ENCODE peak calls at places on chromosome 11, in six cellular contexts. A is heart left ventricle, H is tibial nerve, J is IMR-90, O is PC-3, R is OCI-LY7. G is an unnamed sample.

GRCh38 chr11:32184057-32185055 is 93.5 kb downstream of the RCN1 start:
- DNase-seq in A (no peak), H (no peak), J (no peak), O (no peak), R (no peak), G (peak)

GRCh38 chr11:63369165-63369970 is at the start of gene SLC22A9:
- DNase-seq in A (no peak), H (no peak), J (no peak), O (no peak), R (no peak), G (no peak)

GRCh38 chr11:44577231-44577834 is 11.9 kb downstream of the CD82 start:
- DNase-seq in A (no peak), H (no peak), J (no peak), O (no peak), R (no peak), G (no peak)

GRCh38 chr11:16347928-16348685 is 8.2 kb downstream of the SOX6 start:
- DNase-seq in A (no peak), H (no peak), J (peak), O (no peak), R (no peak), G (no peak)

GRCh38 chr11:17142450-17142849 is 65.0 kb upstream of the RPS13 start:
- DNase-seq in A (no peak), H (no peak), J (no peak), O (no peak), R (no peak), G (no peak)

GRCh38 chr11:131066551-131066950 is 150.3 kb upstream of the SNX19 start:
- DNase-seq in A (no peak), H (no peak), J (no peak), O (no peak), R (no peak), G (no peak)

GRCh38 chr11:105132716-105133511 is 6.7 kb downstream of the CARD18 start:
- DNase-seq in A (no peak), H (no peak), J (peak), O (peak), R (no peak), G (no peak)

GRCh38 chr11:57321996-57322880 is 2.5 kb downstream of the TNKS1BP1 start:
- DNase-seq in A (peak), H (peak), J (peak), O (peak), R (no peak), G (no peak)

GRCh38 chr11:117759305-117759704 is 37.7 kb downstream of the DSCAML1 start:
- DNase-seq in A (no peak), H (no peak), J (no peak), O (no peak), R (no peak), G (no peak)

GRCh38 chr11:117037279-117037951 is 60.8 kb downstream of the SIK3 start:
- DNase-seq in A (no peak), H (no peak), J (no peak), O (no peak), R (peak), G (no peak)

GRCh38 chr11:11501546-11502274 is 120.1 kb downstream of the GALNT18 start:
- DNase-seq in A (no peak), H (no peak), J (no peak), O (no peak), R (no peak), G (peak)

GRCh38 chr11:94649925-94650623 is 82.9 kb downstream of the PIWIL4 start:
- DNase-seq in A (no peak), H (no peak), J (no peak), O (no peak), R (no peak), G (no peak)

GRCh38 chr11:66976048-66976467 is 954 bp downstream of the C11orf86 start:
- DNase-seq in A (no peak), H (no peak), J (no peak), O (peak), R (peak), G (no peak)

GRCh38 chr11:100860318-100860896 is 173.3 kb downstream of the ARHGAP42 start:
- DNase-seq in A (no peak), H (no peak), J (no peak), O (no peak), R (no peak), G (no peak)

GRCh38 chr11:65743928-65744698 is 23.5 kb upstream of the RNASEH2C start:
- DNase-seq in A (no peak), H (no peak), J (no peak), O (peak), R (peak), G (peak)

GRCh38 chr11:64768300-64768694 is 8.5 kb upstream of the PYGM start:
- DNase-seq in A (no peak), H (no peak), J (no peak), O (no peak), R (no peak), G (no peak)

GRCh38 chr11:44309483-44310197 is at the start of gene ALX4:
- DNase-seq in A (peak), H (no peak), J (no peak), O (peak), R (no peak), G (peak)

GRCh38 chr11:35289821-35290220 is 129.5 kb downstream of the SLC1A2 start:
- DNase-seq in A (no peak), H (no peak), J (peak), O (peak), R (no peak), G (peak)

GRCh38 chr11:130213143-130213978 is 53.8 kb downstream of the ST14 start:
- DNase-seq in A (peak), H (peak), J (peak), O (peak), R (peak), G (peak)

GRCh38 chr11:47775240-47775869 is 8.2 kb upstream of the FNBP4 start:
- DNase-seq in A (no peak), H (no peak), J (no peak), O (no peak), R (no peak), G (peak)

GRCh38 chr11:67492801-67493547 is 10.1 kb downstream of the AIP start:
- DNase-seq in A (no peak), H (no peak), J (no peak), O (no peak), R (peak), G (no peak)

GRCh38 chr11:13080861-13081260 is 71.7 kb downstream of the RASSF10 start:
- DNase-seq in A (no peak), H (no peak), J (no peak), O (no peak), R (no peak), G (no peak)

GRCh38 chr11:17543041-17543440 is 1.2 kb downstream of the USH1C start:
- DNase-seq in A (no peak), H (no peak), J (no peak), O (no peak), R (no peak), G (no peak)

GRCh38 chr11:76598426-76598839 is 72.1 kb downstream of the LRRC32 start:
- DNase-seq in A (no peak), H (no peak), J (peak), O (peak), R (peak), G (peak)

GRCh38 chr11:75673977-75674582 is 5.2 kb upstream of the MAP6 start:
- DNase-seq in A (no peak), H (no peak), J (peak), O (peak), R (peak), G (peak)

GRCh38 chr11:69116671-69117070 is 39.1 kb upstream of the SMIM38 start:
- DNase-seq in A (no peak), H (no peak), J (no peak), O (no peak), R (no peak), G (no peak)

GRCh38 chr11:81278986-81279385 is 1454.7 kb downstream of the FAM181B start:
- DNase-seq in A (no peak), H (no peak), J (no peak), O (no peak), R (no peak), G (no peak)

GRCh38 chr11:19597194-19597593 is 115.4 kb upstream of the NAV2 start:
- DNase-seq in A (no peak), H (no peak), J (peak), O (peak), R (no peak), G (no peak)

GRCh38 chr11:132072880-132073213 is 702.4 kb downstream of the NTM start:
- DNase-seq in A (no peak), H (no peak), J (peak), O (no peak), R (no peak), G (no peak)

GRCh38 chr11:62048101-62048500 is 75.7 kb upstream of the INCENP start:
- DNase-seq in A (no peak), H (no peak), J (no peak), O (peak), R (no peak), G (no peak)

GRCh38 chr11:3165152-3165705 is at the start of gene OSBPL5:
- DNase-seq in A (peak), H (peak), J (peak), O (peak), R (peak), G (peak)

GRCh38 chr11:69650081-69650831 is 9.3 kb downstream of the CCND1 start:
- DNase-seq in A (no peak), H (no peak), J (no peak), O (no peak), R (no peak), G (no peak)

GRCh38 chr11:12001152-12001551 is 7.3 kb downstream of the DKK3 start:
- DNase-seq in A (no peak), H (no peak), J (no peak), O (no peak), R (no peak), G (no peak)

GRCh38 chr11:127610787-127611186 is 610.2 kb upstream of the KIRREL3 start:
- DNase-seq in A (no peak), H (no peak), J (no peak), O (no peak), R (no peak), G (no peak)

GRCh38 chr11:124719534-124719933 is 20.2 kb upstream of the NRGN start:
- DNase-seq in A (no peak), H (no peak), J (no peak), O (no peak), R (no peak), G (no peak)

GRCh38 chr11:6650980-6651379 is 4.6 kb downstream of the DCHS1 start:
- DNase-seq in A (no peak), H (no peak), J (peak), O (peak), R (no peak), G (no peak)

GRCh38 chr11:8267831-8268529 is 4.3 kb upstream of the LMO1 start:
- DNase-seq in A (no peak), H (no peak), J (no peak), O (no peak), R (no peak), G (no peak)

GRCh38 chr11:10943968-10944367 is 86.1 kb upstream of the ZBED5 start:
- DNase-seq in A (no peak), H (no peak), J (no peak), O (peak), R (no peak), G (no peak)

GRCh38 chr11:8034604-8035224 is 46.3 kb upstream of the TUB start:
- DNase-seq in A (no peak), H (no peak), J (no peak), O (no peak), R (no peak), G (no peak)

GRCh38 chr11:83852775-83853442 is 566.7 kb upstream of the CCDC90B start:
- DNase-seq in A (no peak), H (no peak), J (no peak), O (no peak), R (no peak), G (no peak)

G was measured in MV-4-11.